ENCODE peak calls at places on chromosomes 4 and X, in nine cellular contexts. U is cardiac fibroblast, W is GM12864, P is left ventricle myocardium inferior, D is AG04450, Q is GM12865, Z is choroid plexus epithelial cell, X is uterus, H is Peyer's patch. T is an unnamed sample.

GRCh38 chr4:67531349-67531748 is 14.0 kb downstream of the CENPC start:
- DNase-seq in U (no peak), W (no peak), P (no peak), D (no peak), Q (no peak), Z (no peak), X (no peak), H (no peak), T (no peak)

GRCh38 chr4:3689576-3690551 is 76.3 kb upstream of the ADRA2C start:
- DNase-seq in U (no peak), W (no peak), P (no peak), D (no peak), Q (no peak), Z (no peak), X (no peak), H (peak), T (no peak)

GRCh38 chr4:46444318-46444717 is 54.4 kb upstream of the GABRA2 start:
- DNase-seq in U (peak), W (no peak), P (no peak), D (no peak), Q (no peak), Z (peak), X (no peak), H (no peak), T (no peak)

GRCh38 chr4:139814285-139815015 is 148.8 kb downstream of the MGST2 start:
- DNase-seq in U (peak), W (no peak), P (no peak), D (no peak), Q (no peak), Z (peak), X (peak), H (no peak), T (peak)

GRCh38 chr4:2259541-2260267 is 2.2 kb downstream of the MXD4 start:
- DNase-seq in U (no peak), W (no peak), P (peak), D (no peak), Q (no peak), Z (no peak), X (peak), H (peak), T (no peak)

GRCh38 chr4:124941267-124941666 is 228.7 kb upstream of the ANKRD50 start:
- DNase-seq in U (no peak), W (no peak), P (no peak), D (no peak), Q (no peak), Z (peak), X (no peak), H (no peak), T (peak)

GRCh38 chrX:135697614-135698013 is 15.8 kb upstream of the CT45A1 start:
- DNase-seq in U (no peak), W (no peak), P (no peak), D (no peak), Q (peak), Z (no peak), X (no peak), H (no peak), T (no peak)

GRCh38 chr4:98939446-98939845 is 10.5 kb upstream of the EIF4E start:
- DNase-seq in U (no peak), W (no peak), P (no peak), D (no peak), Q (no peak), Z (no peak), X (no peak), H (no peak), T (no peak)

GRCh38 chrX:79161655-79162054 is 17.2 kb downstream of the GPR174 start:
- DNase-seq in U (no peak), W (peak), P (no peak), D (no peak), Q (peak), Z (no peak), X (no peak), H (no peak), T (no peak)

GRCh38 chrX:118497180-118497814 is 1.7 kb downstream of the DOCK11 start:
- DNase-seq in U (no peak), W (no peak), P (no peak), D (no peak), Q (peak), Z (no peak), X (no peak), H (no peak), T (no peak)

GRCh38 chr4:67522851-67523671 is 22.2 kb downstream of the CENPC start:
- DNase-seq in U (peak), W (no peak), P (no peak), D (no peak), Q (no peak), Z (peak), X (no peak), H (no peak), T (peak)

GRCh38 chrX:149494844-149495565 is 10.1 kb downstream of the IDS start:
- DNase-seq in U (no peak), W (no peak), P (no peak), D (no peak), Q (no peak), Z (peak), X (no peak), H (no peak), T (peak)

GRCh38 chrX:39969099-39969825 is 128.5 kb downstream of the BCOR start:
- DNase-seq in U (no peak), W (no peak), P (no peak), D (no peak), Q (no peak), Z (peak), X (no peak), H (no peak), T (no peak)

GRCh38 chr4:87240341-87240740 is 19.9 kb upstream of the KLHL8 start:
- DNase-seq in U (no peak), W (no peak), P (no peak), D (no peak), Q (no peak), Z (no peak), X (no peak), H (no peak), T (peak)

GRCh38 chr4:165838575-165838974 is 34.5 kb upstream of the TLL1 start:
- DNase-seq in U (no peak), W (no peak), P (no peak), D (no peak), Q (no peak), Z (no peak), X (no peak), H (no peak), T (no peak)

GRCh38 chr4:98780111-98780549 is 121.7 kb upstream of the TSPAN5 start:
- DNase-seq in U (peak), W (no peak), P (no peak), D (peak), Q (no peak), Z (peak), X (no peak), H (no peak), T (no peak)

GRCh38 chr4:182748949-182749348 is 168.2 kb downstream of the DCTD start:
- DNase-seq in U (no peak), W (no peak), P (no peak), D (no peak), Q (no peak), Z (no peak), X (no peak), H (no peak), T (peak)

GRCh38 chr4:6663596-6664393 is 23.3 kb downstream of the MRFAP1 start:
- DNase-seq in U (no peak), W (no peak), P (no peak), D (no peak), Q (no peak), Z (no peak), X (no peak), H (no peak), T (no peak)

GRCh38 chrX:49695276-49696180 is at the start of gene PAGE1:
- DNase-seq in U (no peak), W (no peak), P (no peak), D (no peak), Q (no peak), Z (no peak), X (no peak), H (no peak), T (no peak)

GRCh38 chr4:123921339-123921738 is 524.7 kb downstream of the SPRY1 start:
- DNase-seq in U (no peak), W (no peak), P (no peak), D (no peak), Q (no peak), Z (no peak), X (no peak), H (no peak), T (no peak)

GRCh38 chrX:23631136-23631535 is 36.2 kb upstream of the PRDX4 start:
- DNase-seq in U (no peak), W (no peak), P (no peak), D (no peak), Q (no peak), Z (no peak), X (no peak), H (no peak), T (no peak)

GRCh38 chrX:3717742-3718420 is 4.4 kb upstream of the PRKX start:
- DNase-seq in U (peak), W (no peak), P (no peak), D (no peak), Q (no peak), Z (peak), X (no peak), H (no peak), T (peak)

GRCh38 chr4:173703076-173703475 is 173.0 kb upstream of the HAND2 start:
- DNase-seq in U (no peak), W (no peak), P (no peak), D (no peak), Q (no peak), Z (no peak), X (no peak), H (no peak), T (no peak)

GRCh38 chr4:89836031-89836777 is 757 bp downstream of the SNCA start:
- DNase-seq in U (no peak), W (no peak), P (no peak), D (no peak), Q (no peak), Z (no peak), X (peak), H (no peak), T (no peak)

GRCh38 chr4:27684501-27685077 is 823.9 kb downstream of the STIM2 start:
- DNase-seq in U (peak), W (peak), P (peak), D (no peak), Q (peak), Z (peak), X (no peak), H (peak), T (peak)
- H3K4me3 ChIP-seq in U (no peak), W (no peak), P (no peak), D (no peak), Q (no peak), Z (no peak), X (no peak), H (no peak), T (no peak)

GRCh38 chr4:102826890-102827673 is at the start of gene UBE2D3:
- DNase-seq in U (peak), W (peak), P (peak), D (peak), Q (peak), Z (peak), X (peak), H (peak), T (peak)

GRCh38 chr4:102827674-102828496 is 534 bp upstream of the UBE2D3 start:
- DNase-seq in U (peak), W (peak), P (peak), D (peak), Q (peak), Z (peak), X (peak), H (peak), T (peak)

GRCh38 chr4:102826105-102826889 is 1.1 kb downstream of the UBE2D3 start:
- DNase-seq in U (no peak), W (no peak), P (no peak), D (no peak), Q (no peak), Z (no peak), X (no peak), H (no peak), T (no peak)

GRCh38 chr4:102829803-102830202 is 2.5 kb upstream of the UBE2D3 start:
- DNase-seq in U (no peak), W (no peak), P (no peak), D (no peak), Q (no peak), Z (no peak), X (no peak), H (no peak), T (no peak)

GRCh38 chr4:102828497-102828808 is 1.1 kb upstream of the UBE2D3 start:
- DNase-seq in U (peak), W (no peak), P (no peak), D (no peak), Q (no peak), Z (no peak), X (no peak), H (no peak), T (no peak)
- TF ChIP-seq CTCF in U (no peak), W (no peak), P (no peak), D (no peak), Q (no peak), Z (no peak), X (no peak), H (no peak), T (no peak)

GRCh38 chr4:95548738-95549245 is at the start of gene UNC5C:
- DNase-seq in U (peak), W (no peak), P (peak), D (no peak), Q (peak), Z (peak), X (peak), H (no peak), T (no peak)

GRCh38 chr4:95549246-95550138 is 719 bp upstream of the UNC5C start:
- DNase-seq in U (peak), W (peak), P (peak), D (no peak), Q (peak), Z (peak), X (peak), H (peak), T (no peak)

GRCh38 chr4:95546866-95547707 is 1.7 kb downstream of the UNC5C start:
- DNase-seq in U (no peak), W (no peak), P (no peak), D (no peak), Q (no peak), Z (peak), X (no peak), H (no peak), T (no peak)

GRCh38 chr4:95546236-95546635 is 2.5 kb downstream of the UNC5C start:
- DNase-seq in U (no peak), W (no peak), P (no peak), D (no peak), Q (no peak), Z (no peak), X (no peak), H (no peak), T (no peak)

GRCh38 chr4:95547708-95548471 is 883 bp downstream of the UNC5C start:
- DNase-seq in U (peak), W (no peak), P (peak), D (no peak), Q (peak), Z (peak), X (peak), H (peak), T (no peak)
- H3K4me3 ChIP-seq in U (peak), W (no peak), P (peak), D (peak), Q (no peak), Z (peak), X (peak), H (peak), T (no peak)

DNA sequence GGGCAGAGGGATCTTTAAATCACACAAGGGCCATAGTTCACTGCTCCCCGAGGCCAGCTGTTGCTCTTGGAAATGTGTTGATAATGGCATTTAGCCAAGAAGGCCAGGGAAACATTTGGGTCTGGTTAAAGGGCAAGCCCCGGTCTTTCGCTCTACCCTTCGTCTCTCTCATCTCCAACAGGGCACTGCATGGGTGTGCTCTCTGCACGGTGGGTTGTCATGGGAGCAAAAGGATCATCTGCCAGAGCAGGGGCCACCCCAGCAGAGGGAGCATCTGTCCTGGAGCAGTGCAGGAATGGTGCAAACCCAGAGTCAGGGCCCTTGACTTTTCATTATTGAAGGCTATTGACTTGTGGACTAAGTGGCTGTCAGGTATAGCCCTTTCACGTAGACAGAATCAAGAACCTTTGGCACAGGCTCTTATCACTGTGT is 22.7 kb upstream of the PGRMC2 start:
- DNase-seq in U (peak), W (no peak), P (peak), D (no peak), Q (no peak), Z (peak), X (no peak), H (peak), T (no peak)
- TF ChIP-seq CTCF in U (peak), W (no peak), P (peak), D (peak), Q (no peak), Z (peak), X (no peak), H (no peak), T (peak)

DNA sequence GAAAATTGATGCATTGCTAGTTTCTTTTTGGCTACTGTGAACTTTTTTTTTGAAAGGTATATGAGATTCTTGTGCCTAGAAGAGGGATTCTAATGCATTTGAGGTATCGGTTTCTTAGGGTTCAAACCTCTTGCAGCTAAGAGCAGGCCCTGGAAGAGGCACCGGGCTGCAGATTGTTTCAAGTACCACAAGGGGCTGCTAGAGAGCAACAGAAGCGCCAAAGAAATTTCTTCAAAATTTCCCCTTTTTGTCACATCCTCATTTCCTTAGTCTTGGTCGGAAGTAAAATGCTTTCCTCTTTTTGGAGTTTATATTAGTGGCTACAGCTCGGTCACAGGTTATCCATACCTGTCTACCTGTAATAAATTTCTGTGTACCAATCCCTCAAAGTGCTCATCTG is 89.8 kb downstream of the PDGFRA start:
- DNase-seq in U (peak), W (peak), P (no peak), D (peak), Q (peak), Z (peak), X (no peak), H (no peak), T (peak)
- H3K4me3 ChIP-seq in U (no peak), W (no peak), P (no peak), D (no peak), Q (no peak), Z (no peak), X (no peak), H (no peak), T (no peak)

GRCh38 chr4:75432683-75433082 is 81.5 kb downstream of the RCHY1 start:
- DNase-seq in U (peak), W (no peak), P (no peak), D (no peak), Q (peak), Z (peak), X (no peak), H (no peak), T (peak)
- TF ChIP-seq CTCF in U (peak), W (peak), P (peak), D (peak), Q (peak), Z (peak), X (no peak), H (no peak), T (peak)

GRCh38 chr4:37976513-37976912 is 16.3 kb downstream of the PTTG2 start:
- DNase-seq in U (peak), W (no peak), P (no peak), D (no peak), Q (no peak), Z (peak), X (no peak), H (no peak), T (peak)
- H3K4me3 ChIP-seq in U (peak), W (no peak), P (peak), D (peak), Q (peak), Z (peak), X (peak), H (peak), T (no peak)

T was measured in bronchial epithelial cell.